ENCODE peak calls at places on chromosomes 5 and 9, in six cellular contexts. B is A549, F is HepG2, O is endothelial cell of umbilical vein, Z is K562, N is GM12878. E is an unnamed sample.

GRCh38 chr9:134243778-134244467 is 79.6 kb upstream of the RNU6ATAC start:
- DNase-seq in N (peak), O (no peak), F (no peak), B (no peak), Z (no peak), E (peak)

GRCh38 chr9:5422276-5422675 is 15.4 kb downstream of the PLGRKT start:
- DNase-seq in N (no peak), Z (no peak), O (no peak), F (no peak), B (no peak), E (no peak)

GRCh38 chr5:170302729-170303501 is 5.3 kb upstream of the LCP2 start:
- DNase-seq in N (peak), Z (peak), F (no peak), B (no peak), O (no peak), E (peak)

GRCh38 chr9:116377179-116377790 is 223.7 kb downstream of the PAPPA start:
- DNase-seq in Z (no peak), B (peak), F (no peak), N (no peak), O (peak), E (no peak)

GRCh38 chr5:83109380-83109779 is 32.0 kb downstream of the XRCC4 start:
- DNase-seq in Z (no peak), F (no peak), O (no peak), N (no peak), B (no peak), E (no peak)

GRCh38 chr5:125180222-125180621 is 433.8 kb upstream of the ZNF608 start:
- DNase-seq in O (peak), B (no peak), Z (no peak), N (no peak), F (no peak), E (no peak)

GRCh38 chr5:132204330-132204729 is 23.3 kb downstream of the P4HA2 start:
- DNase-seq in O (no peak), B (no peak), F (no peak), Z (no peak), N (no peak), E (no peak)

GRCh38 chr5:123439616-123440153 is 16.5 kb upstream of the CEP120 start:
- DNase-seq in Z (no peak), O (no peak), B (no peak), F (no peak), N (no peak), E (no peak)

GRCh38 chr9:134316444-134317160 is 9.7 kb upstream of the RXRA start:
- DNase-seq in O (no peak), B (no peak), Z (peak), F (no peak), N (peak), E (no peak)

GRCh38 chr5:6176294-6176693 is 202.1 kb downstream of the MED10 start:
- DNase-seq in Z (no peak), O (no peak), F (no peak), B (no peak), N (no peak), E (no peak)

GRCh38 chr5:134139377-134139851 is 24.9 kb downstream of the TCF7 start:
- DNase-seq in B (no peak), Z (no peak), O (no peak), N (no peak), F (no peak), E (no peak)

GRCh38 chr5:149172261-149172660 is 31.0 kb downstream of the ABLIM3 start:
- DNase-seq in B (no peak), Z (no peak), N (no peak), O (peak), F (no peak), E (peak)

GRCh38 chr9:90095682-90096081 is 490.9 kb downstream of the GADD45G start:
- DNase-seq in Z (no peak), N (no peak), F (no peak), B (no peak), O (no peak), E (peak)

GRCh38 chr9:110615526-110615925 is 36.0 kb upstream of the SVEP1 start:
- DNase-seq in N (no peak), O (no peak), B (no peak), Z (no peak), F (no peak), E (no peak)

GRCh38 chr5:160165137-160166068 is 46.2 kb upstream of the PWWP2A start:
- DNase-seq in O (peak), B (peak), N (no peak), F (peak), Z (peak), E (no peak)

GRCh38 chr5:16664368-16664767 is 47.6 kb upstream of the RETREG1 start:
- DNase-seq in O (no peak), B (no peak), N (no peak), F (no peak), Z (no peak), E (no peak)

GRCh38 chr5:6443326-6443725 is 5.3 kb upstream of the UBE2QL1 start:
- DNase-seq in B (no peak), F (no peak), O (no peak), Z (no peak), N (no peak), E (no peak)

GRCh38 chr5:31952034-31952433 is 222.1 kb downstream of the GOLPH3 start:
- DNase-seq in O (no peak), B (no peak), Z (no peak), F (no peak), N (no peak), E (no peak)
- TF ChIP-seq MAX in O (no peak), B (no peak), Z (no peak), F (no peak), N (no peak), E (no peak)

GRCh38 chr9:113888361-113888760 is 12.3 kb downstream of the ZNF618 start:
- DNase-seq in Z (no peak), N (no peak), B (no peak), O (no peak), F (no peak), E (no peak)
- TF ChIP-seq MYC in Z (no peak), N (no peak), B (no peak), O (no peak), F (no peak), E (no peak)

DNA sequence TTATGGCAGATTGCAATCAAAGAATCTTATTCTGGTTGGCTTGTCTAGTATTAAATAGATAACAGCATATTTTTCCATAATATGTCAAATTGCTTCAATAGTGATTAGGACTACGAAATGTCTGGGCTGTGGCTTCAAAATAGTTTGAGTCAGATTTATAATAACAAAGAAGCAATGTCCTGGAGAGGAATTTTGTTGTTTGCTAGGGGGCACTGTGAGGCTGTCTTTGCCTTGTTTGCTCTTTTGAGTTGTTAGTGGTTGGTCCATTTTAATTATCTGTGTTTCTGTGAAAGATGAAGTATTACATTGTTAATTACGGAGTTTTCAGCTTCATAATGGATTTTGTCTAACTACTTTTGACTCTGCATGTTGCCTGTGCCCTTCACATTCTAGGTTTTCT is 713.6 kb downstream of the TLE4 start:
- DNase-seq in O (no peak), N (no peak), F (no peak), Z (no peak), B (no peak), E (peak)
- TF ChIP-seq MAX in O (no peak), N (no peak), F (no peak), Z (no peak), B (no peak), E (no peak)

DNA sequence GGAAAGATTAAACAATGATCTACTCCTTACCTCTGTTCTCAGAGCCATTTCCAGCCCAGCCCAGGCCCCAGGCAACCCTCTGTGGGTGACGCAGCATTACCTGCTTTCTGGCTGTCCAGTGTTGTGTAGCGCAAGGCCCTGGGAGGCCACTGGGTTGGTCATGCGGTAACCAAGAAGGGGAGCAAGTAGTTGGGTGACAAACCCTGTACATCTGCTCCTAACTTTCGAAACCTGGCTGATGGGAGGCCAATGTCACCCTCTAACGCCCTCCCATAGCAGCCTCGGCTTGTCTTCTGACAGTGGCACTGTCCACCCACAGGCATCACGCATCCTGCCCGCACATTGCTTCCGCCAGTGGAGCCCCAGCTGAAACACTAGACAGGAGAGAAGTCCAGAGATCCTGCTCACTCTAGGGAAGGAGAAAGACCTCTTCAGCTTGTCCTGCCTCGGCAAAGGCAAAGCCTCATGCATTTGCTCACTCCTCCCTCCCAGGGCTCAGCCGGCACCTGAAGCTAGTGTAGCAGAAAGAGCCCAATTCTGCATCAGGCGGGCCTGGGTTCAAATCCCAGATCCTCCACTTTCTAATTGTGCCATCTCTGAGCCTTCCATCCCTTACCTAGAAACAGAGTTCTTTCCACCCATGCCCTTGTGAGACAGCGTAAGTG is 94.6 kb downstream of the ADAMTS2 start:
- DNase-seq in N (no peak), O (no peak), F (no peak), B (no peak), Z (no peak), E (no peak)
- TF ChIP-seq MYC in N (no peak), O (no peak), F (no peak), B (no peak), Z (no peak), E (no peak)

DNA sequence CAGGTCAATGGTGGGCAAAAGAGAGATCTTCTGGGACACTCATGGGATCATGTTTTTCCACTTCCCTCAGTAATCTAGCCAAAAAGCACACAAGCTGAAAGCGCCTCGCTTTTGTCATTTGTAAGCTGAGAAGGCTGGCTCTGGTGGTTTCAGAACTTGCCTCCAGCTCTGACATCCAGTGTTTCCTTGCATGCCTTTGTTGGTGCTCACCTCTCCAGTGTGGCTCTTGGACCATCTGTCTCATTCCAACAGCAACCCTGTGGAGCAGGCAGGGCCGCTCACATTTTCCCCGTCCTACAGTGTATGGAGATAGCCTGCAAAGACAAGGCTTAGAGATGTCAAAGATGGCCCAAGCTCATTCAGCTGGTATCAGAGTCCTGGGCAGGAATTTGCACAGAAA is 160.8 kb upstream of the KLF4 start:
- DNase-seq in O (no peak), N (no peak), B (no peak), Z (no peak), F (no peak), E (no peak)
- TF ChIP-seq MAX in O (no peak), N (no peak), B (no peak), Z (no peak), F (no peak), E (no peak)

DNA sequence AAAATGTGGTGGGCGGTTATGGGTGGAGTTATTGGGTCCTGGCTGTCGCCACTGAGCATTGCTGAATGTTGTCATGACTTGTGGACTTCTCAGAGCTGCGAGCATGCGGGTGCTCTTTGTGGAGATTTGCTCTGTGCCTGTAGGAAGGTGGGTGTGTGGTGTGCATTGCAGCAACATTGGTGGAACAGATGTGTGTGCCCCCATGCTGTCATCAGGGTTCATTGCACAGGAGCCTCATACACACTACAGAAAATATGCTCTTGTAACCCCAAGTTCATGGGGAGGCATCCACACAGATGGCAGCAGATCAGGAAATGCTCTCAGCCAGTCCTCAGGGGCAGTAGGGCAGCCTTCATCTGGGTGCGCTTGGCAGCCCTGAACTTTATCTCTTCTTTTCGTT is 55.9 kb upstream of the PHF2 start:
- DNase-seq in N (no peak), O (peak), Z (no peak), B (peak), F (peak), E (peak)
- TF ChIP-seq MYC in N (no peak), O (no peak), Z (no peak), B (no peak), F (no peak), E (no peak)

GRCh38 chr5:171310816-171311697 is 2.0 kb downstream of the TLX3 start:
- DNase-seq in B (no peak), Z (no peak), O (peak), F (no peak), N (no peak), E (no peak)
- TF ChIP-seq MAX in B (peak), Z (no peak), O (no peak), F (peak), N (no peak), E (no peak)

E was measured in NB4.